ENCODE peak calls at places on chromosome 9, in four cellular contexts. One of them, this sample, is unnamed.

GRCh38 chr9:16058131-16058549 is 505.3 kb downstream of the CCDC171 start:
- DNase-seq in colonic mucosa: no peak
- DNase-seq in pancreas: no peak
- DNase-seq in GM23248: peak; percentile 76
- DNase-seq in this sample: no peak

GRCh38 chr9:4630836-4631235 is 31.3 kb upstream of the PLPP6 start:
- DNase-seq in colonic mucosa: no peak
- DNase-seq in pancreas: no peak
- DNase-seq in GM23248: peak; percentile 13
- DNase-seq in this sample: no peak

GRCh38 chr9:114732842-114733241 is 50.9 kb upstream of the TEX48 start:
- DNase-seq in colonic mucosa: no peak
- DNase-seq in pancreas: no peak
- DNase-seq in GM23248: peak; percentile 56
- DNase-seq in this sample: no peak

GRCh38 chr9:70387663-70388062 is 26.8 kb downstream of the KLF9 start:
- DNase-seq in colonic mucosa: no peak
- DNase-seq in pancreas: no peak
- DNase-seq in GM23248: no peak
- DNase-seq in this sample: no peak

GRCh38 chr9:106862946-106863740 is at the start of gene ZNF462:
- DNase-seq in colonic mucosa: peak; percentile 81
- DNase-seq in pancreas: peak; percentile 13
- DNase-seq in GM23248: peak; percentile 61
- DNase-seq in this sample: peak; percentile 44

GRCh38 chr9:121736147-121736721 is 84.8 kb downstream of the DAB2IP start:
- DNase-seq in colonic mucosa: peak; percentile 83
- DNase-seq in pancreas: peak; percentile 70
- DNase-seq in GM23248: peak; percentile 61
- DNase-seq in this sample: peak; percentile 86

GRCh38 chr9:131012023-131012334 is 3.0 kb downstream of the LAMC3 start:
- DNase-seq in colonic mucosa: no peak
- DNase-seq in pancreas: no peak
- DNase-seq in GM23248: no peak
- DNase-seq in this sample: no peak

GRCh38 chr9:97906236-97906831 is 16.0 kb downstream of the TRMO start:
- DNase-seq in colonic mucosa: no peak
- DNase-seq in pancreas: no peak
- DNase-seq in GM23248: peak; percentile 69
- DNase-seq in this sample: peak; percentile 37

GRCh38 chr9:111001471-111001870 is 36.8 kb downstream of the LPAR1 start:
- DNase-seq in colonic mucosa: no peak
- DNase-seq in pancreas: no peak
- DNase-seq in GM23248: no peak
- DNase-seq in this sample: no peak

GRCh38 chr9:127961613-127962150 is 19.1 kb downstream of the EEIG1 start:
- DNase-seq in colonic mucosa: no peak
- DNase-seq in pancreas: no peak
- DNase-seq in GM23248: no peak
- DNase-seq in this sample: peak; percentile 1

GRCh38 chr9:4849364-4849763 is 56.6 kb downstream of the RCL1 start:
- DNase-seq in colonic mucosa: no peak
- DNase-seq in pancreas: no peak
- DNase-seq in GM23248: no peak
- DNase-seq in this sample: no peak

GRCh38 chr9:35448511-35448910 is 41.4 kb upstream of the RUSC2 start:
- DNase-seq in colonic mucosa: no peak
- DNase-seq in pancreas: no peak
- DNase-seq in GM23248: no peak
- DNase-seq in this sample: no peak

GRCh38 chr9:104863180-104863883 is 64.6 kb downstream of the ABCA1 start:
- DNase-seq in colonic mucosa: peak; percentile 47
- DNase-seq in pancreas: peak; percentile 53
- DNase-seq in GM23248: peak; percentile 94
- DNase-seq in this sample: peak; percentile 50

GRCh38 chr9:91214086-91214485 is 147.6 kb downstream of the AUH start:
- DNase-seq in colonic mucosa: no peak
- DNase-seq in pancreas: no peak
- DNase-seq in GM23248: peak; percentile 48
- DNase-seq in this sample: no peak

GRCh38 chr9:122058707-122059106 is 34.4 kb downstream of the TTLL11 start:
- DNase-seq in colonic mucosa: no peak
- DNase-seq in pancreas: no peak
- DNase-seq in GM23248: no peak
- DNase-seq in this sample: no peak

GRCh38 chr9:15764131-15764530 is 211.3 kb downstream of the CCDC171 start:
- DNase-seq in colonic mucosa: no peak
- DNase-seq in pancreas: no peak
- DNase-seq in GM23248: no peak
- DNase-seq in this sample: no peak

GRCh38 chr9:100088202-100088601 is 10.6 kb downstream of the ERP44 start:
- DNase-seq in colonic mucosa: no peak
- DNase-seq in pancreas: no peak
- DNase-seq in GM23248: no peak
- DNase-seq in this sample: no peak

GRCh38 chr9:112355305-112355953 is 22.0 kb upstream of the PTBP3 start:
- DNase-seq in colonic mucosa: no peak
- DNase-seq in pancreas: no peak
- DNase-seq in GM23248: no peak
- DNase-seq in this sample: peak; percentile 10

GRCh38 chr9:72526901-72527800 is 5.7 kb downstream of the TMC1 start:
- DNase-seq in colonic mucosa: peak; percentile 61
- DNase-seq in pancreas: peak; percentile 43
- DNase-seq in GM23248: peak; percentile 98
- DNase-seq in this sample: peak; percentile 61

GRCh38 chr9:20114974-20115373 is 326.1 kb upstream of the SLC24A2 start:
- DNase-seq in colonic mucosa: no peak
- DNase-seq in pancreas: no peak
- DNase-seq in GM23248: no peak
- DNase-seq in this sample: no peak

GRCh38 chr9:89427621-89428221 is 70.2 kb downstream of the SEMA4D start:
- DNase-seq in colonic mucosa: no peak
- DNase-seq in pancreas: no peak
- DNase-seq in GM23248: peak; percentile 47
- DNase-seq in this sample: no peak

GRCh38 chr9:68983008-68983411 is 30.9 kb downstream of the PRKACG start:
- DNase-seq in colonic mucosa: no peak
- DNase-seq in pancreas: no peak
- DNase-seq in GM23248: no peak
- DNase-seq in this sample: no peak

GRCh38 chr9:82332018-82332773 is 343.6 kb downstream of the SPATA31D1 start:
- DNase-seq in colonic mucosa: no peak
- DNase-seq in pancreas: no peak
- DNase-seq in GM23248: peak; percentile 88
- DNase-seq in this sample: no peak

GRCh38 chr9:129316281-129317030 is 138.4 kb upstream of the IER5L start:
- DNase-seq in colonic mucosa: no peak
- DNase-seq in pancreas: no peak
- DNase-seq in GM23248: no peak
- DNase-seq in this sample: no peak
- H3K4me1 ChIP-seq in colonic mucosa: peaks cover 6% of the 10 kb centered on the region
- H3K4me1 ChIP-seq in pancreas: peaks cover 7% of the 10 kb centered on the region
- H3K4me1 ChIP-seq in GM23248: peaks cover 42% of the 10 kb centered on the region
- H3K4me1 ChIP-seq in this sample: peaks cover 36% of the 10 kb centered on the region

DNA sequence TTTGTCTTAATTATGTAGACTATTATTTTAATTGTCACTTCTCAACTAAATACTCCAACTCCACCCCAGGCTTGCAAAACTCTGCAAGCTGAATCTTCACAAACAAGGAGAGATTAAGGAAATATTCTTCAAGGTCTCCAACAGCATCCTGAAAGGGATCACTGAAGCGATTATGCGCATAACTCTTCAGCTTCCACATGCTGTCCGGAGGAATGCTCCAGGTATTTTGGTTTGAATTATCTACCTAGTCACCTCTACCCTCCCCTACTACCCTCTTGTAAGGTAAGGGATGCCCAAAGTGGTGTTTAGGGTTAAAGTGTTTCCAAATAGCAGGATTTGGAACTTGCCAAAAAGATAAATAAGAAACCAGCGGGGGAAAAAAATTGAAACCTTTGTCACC is 11.7 kb downstream of the PTCH1 start:
- DNase-seq in colonic mucosa: no peak
- DNase-seq in pancreas: no peak
- DNase-seq in GM23248: no peak
- DNase-seq in this sample: no peak
- H3K4me3 ChIP-seq in colonic mucosa: peak overlapping the region; percentile 12
- H3K4me3 ChIP-seq in pancreas: peak overlapping the region; percentile 78
- H3K4me3 ChIP-seq in GM23248: peak overlapping the region; percentile 93
- H3K4me3 ChIP-seq in this sample: peak overlapping the region; percentile 82

GRCh38 chr9:120735415-120736126 is 21.3 kb upstream of the MEGF9 start:
- DNase-seq in colonic mucosa: no peak
- DNase-seq in pancreas: no peak
- DNase-seq in GM23248: peak; percentile 63
- DNase-seq in this sample: no peak
- H3K27ac ChIP-seq in colonic mucosa: no peak overlapping the region
- H3K27ac ChIP-seq in pancreas: peak overlapping the region; percentile 86
- H3K27ac ChIP-seq in GM23248: peak overlapping the region; percentile 14
- H3K27ac ChIP-seq in this sample: no peak overlapping the region

GRCh38 chr9:136698681-136699246 is 11.5 kb upstream of the AGPAT2 start:
- DNase-seq in colonic mucosa: no peak
- DNase-seq in pancreas: no peak
- DNase-seq in GM23248: no peak
- DNase-seq in this sample: no peak
- H3K4me1 ChIP-seq in colonic mucosa: peaks cover 29% of the 10 kb centered on the region
- H3K4me1 ChIP-seq in pancreas: peaks cover 42% of the 10 kb centered on the region
- H3K4me1 ChIP-seq in GM23248: no peaks in the 10 kb centered on the region
- H3K4me1 ChIP-seq in this sample: peaks cover 3% of the 10 kb centered on the region

DNA sequence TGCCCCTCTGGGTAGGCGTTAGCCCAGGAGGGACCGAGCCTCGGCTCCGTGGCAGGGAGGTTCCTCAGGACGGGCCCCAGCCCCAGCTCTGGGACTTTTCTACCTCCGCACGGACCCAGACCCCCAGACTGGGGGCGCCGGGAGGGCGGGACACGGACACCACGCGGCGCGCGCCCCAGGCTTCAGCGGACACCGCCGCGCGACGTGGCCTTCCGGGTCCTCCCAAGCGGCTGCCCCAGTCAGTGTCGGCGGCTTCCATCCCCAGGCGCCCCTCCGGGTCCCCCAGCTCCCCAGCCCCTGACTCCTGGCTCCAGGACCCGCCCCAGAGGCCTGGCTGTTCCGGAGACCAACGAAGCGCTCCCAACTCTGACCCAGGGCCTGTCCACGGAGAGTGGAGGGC is 3.1 kb downstream of the LCNL1 start:
- DNase-seq in colonic mucosa: no peak
- DNase-seq in pancreas: no peak
- DNase-seq in GM23248: no peak
- DNase-seq in this sample: peak; percentile 15
- H3K4me3 ChIP-seq in colonic mucosa: no peak overlapping the region
- H3K4me3 ChIP-seq in pancreas: no peak overlapping the region
- H3K4me3 ChIP-seq in GM23248: no peak overlapping the region
- H3K4me3 ChIP-seq in this sample: no peak overlapping the region

GRCh38 chr9:711761-712523 is 129.6 kb upstream of the DMRT1 start:
- DNase-seq in colonic mucosa: no peak
- DNase-seq in pancreas: no peak
- DNase-seq in GM23248: no peak
- DNase-seq in this sample: no peak
- H3K27ac ChIP-seq in colonic mucosa: no peak overlapping the region
- H3K27ac ChIP-seq in pancreas: no peak overlapping the region
- H3K27ac ChIP-seq in GM23248: no peak overlapping the region
- H3K27ac ChIP-seq in this sample: no peak overlapping the region

GRCh38 chr9:92658611-92659010 is 11.3 kb downstream of the IPPK start:
- DNase-seq in colonic mucosa: no peak
- DNase-seq in pancreas: no peak
- DNase-seq in GM23248: no peak
- DNase-seq in this sample: no peak
- H3K4me1 ChIP-seq in colonic mucosa: no peaks in the 10 kb centered on the region
- H3K4me1 ChIP-seq in pancreas: no peaks in the 10 kb centered on the region
- H3K4me1 ChIP-seq in GM23248: peaks cover 20% of the 10 kb centered on the region
- H3K4me1 ChIP-seq in this sample: no peaks in the 10 kb centered on the region

DNA sequence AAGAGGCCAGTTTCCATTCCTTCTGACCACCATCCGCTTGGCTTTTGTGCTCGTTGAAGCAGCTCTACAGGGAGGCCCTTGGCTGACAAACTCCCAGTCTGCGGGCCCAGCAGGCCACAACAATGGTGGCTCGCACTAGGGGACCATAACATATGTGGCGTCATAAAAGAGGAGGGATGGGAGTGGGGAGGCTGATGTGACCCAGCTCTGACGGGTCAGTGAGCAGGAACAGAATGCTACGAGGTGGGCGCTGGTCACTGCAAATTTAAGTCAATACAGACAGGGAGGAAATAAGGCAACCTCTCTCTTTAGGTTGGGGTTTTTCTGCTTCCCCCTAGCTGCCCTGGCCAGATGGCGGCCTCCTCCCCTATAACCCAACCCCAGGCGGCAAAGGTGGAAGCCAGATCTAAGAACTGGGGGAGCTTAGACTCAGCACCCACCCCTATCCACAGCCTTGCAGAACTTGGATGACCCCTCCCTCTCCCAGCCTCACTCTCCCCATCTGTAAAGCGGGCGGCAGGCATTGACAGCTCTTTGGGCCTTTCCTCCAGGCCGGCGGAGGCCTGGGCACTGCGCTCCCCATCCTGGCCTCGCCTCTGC is 778 bp downstream of the FRRS1L start:
- DNase-seq in colonic mucosa: no peak
- DNase-seq in pancreas: no peak
- DNase-seq in GM23248: no peak
- DNase-seq in this sample: no peak
- H3K4me3 ChIP-seq in colonic mucosa: no peak overlapping the region
- H3K4me3 ChIP-seq in pancreas: no peak overlapping the region
- H3K4me3 ChIP-seq in GM23248: no peak overlapping the region
- H3K4me3 ChIP-seq in this sample: no peak overlapping the region

This sample was measured in heart right ventricle.